ENCODE peak calls at places on chromosomes 6 and 20, in six cellular contexts. O is EH; Y is COR-L47; G is activated CD4-positive, alpha-beta T cell treated with anti-CD3 and anti-CD28 coated beads for 48 hours; N is activated naive CD4-positive, alpha-beta T cell treated with Interleukin-2 at 50 U/mL for 16 hours; M is HEK293T. X is an unnamed sample.
A peak's percentile ranks its signal among the peaks of the same experiment; 100 is the strongest.

GRCh38 chr6:126396131-126396530 is 56.2 kb downstream of the CENPW start:
- DNase-seq in G (no peak), M (no peak), Y (no peak), O (no peak), N (no peak), X (no peak)

GRCh38 chr20:41462372-41463161 is 95.9 kb upstream of the EMILIN3 start:
- DNase-seq in O (no peak), N (no peak), G (no peak), Y (no peak), M (no peak), X (no peak)

GRCh38 chr6:148789991-148790390 is 43.2 kb downstream of the UST start:
- DNase-seq in G (no peak), N (no peak), Y (no peak), O (no peak), M (no peak), X (no peak)

GRCh38 chr20:49399329-49399728 is 83.1 kb downstream of the KCNB1 start:
- DNase-seq in O (peak; percentile 25), M (no peak), N (no peak), Y (no peak), G (no peak), X (no peak)

GRCh38 chr6:20861479-20861878 is 327.2 kb downstream of the CDKAL1 start:
- DNase-seq in G (no peak), N (no peak), O (no peak), Y (no peak), M (no peak), X (no peak)

GRCh38 chr6:88211446-88211845 is 45.3 kb upstream of the CNR1 start:
- DNase-seq in N (no peak), G (no peak), M (no peak), Y (no peak), O (no peak), X (no peak)

GRCh38 chr6:139522471-139523220 is 148.2 kb upstream of the CITED2 start:
- DNase-seq in O (peak; percentile 60), Y (no peak), N (no peak), M (no peak), G (no peak), X (no peak)

GRCh38 chr6:30881987-30882763 is 2.1 kb upstream of the DDR1 start:
- DNase-seq in N (no peak), O (peak; percentile 43), M (no peak), Y (no peak), G (no peak), X (peak; percentile 78)

GRCh38 chr6:143549221-143549620 is 37.7 kb upstream of the FUCA2 start:
- DNase-seq in O (peak; percentile 59), G (no peak), M (no peak), N (no peak), Y (no peak), X (peak; percentile 57)

GRCh38 chr6:36442671-36443497 is at the start of the genes KCTD20 and PXT1:
- DNase-seq in Y (peak; percentile 93), N (peak; percentile 87), O (peak; percentile 87), M (peak; percentile 84), G (peak; percentile 92), X (peak; percentile 95)

GRCh38 chr6:73388800-73389512 is 5.7 kb upstream of the DDX43 start:
- DNase-seq in O (peak; percentile 70), N (peak; percentile 66), M (peak; percentile 76), Y (no peak), G (peak; percentile 64), X (peak; percentile 80)

GRCh38 chr6:1316482-1317220 is 4.8 kb downstream of the FOXQ1 start:
- DNase-seq in N (no peak), G (peak; percentile 12), Y (no peak), O (peak; percentile 47), M (no peak), X (peak; percentile 34)

GRCh38 chr20:49633643-49634042 is 65.7 kb upstream of the PTGIS start:
- DNase-seq in G (no peak), Y (no peak), M (no peak), N (no peak), O (no peak), X (no peak)

GRCh38 chr20:59939052-59939878 is 840 bp downstream of the PPP1R3D start:
- DNase-seq in G (no peak), O (no peak), M (no peak), Y (no peak), N (no peak), X (no peak)

GRCh38 chr6:76866091-76866490 is 597.2 kb downstream of the HTR1B start:
- DNase-seq in Y (no peak), M (no peak), G (no peak), N (no peak), O (peak; percentile 28), X (no peak)

GRCh38 chr6:131394768-131395432 is 178.1 kb upstream of the ARG1 start:
- DNase-seq in Y (no peak), N (no peak), M (no peak), O (no peak), G (no peak), X (no peak)

GRCh38 chr20:42886801-42887200 is 302.9 kb downstream of the PTPRT start:
- DNase-seq in Y (no peak), G (no peak), M (no peak), O (no peak), N (no peak), X (no peak)

GRCh38 chr6:97524846-97525245 is 241.8 kb upstream of the MMS22L start:
- DNase-seq in M (peak; percentile 13), O (no peak), N (no peak), Y (peak; percentile 73), G (no peak), X (no peak)

GRCh38 chr20:50354690-50355592 is 155.2 kb upstream of the PTPN1 start:
- DNase-seq in M (no peak), Y (no peak), O (no peak), G (no peak), N (no peak), X (no peak)

X was measured in WERI-Rb-1.